ENCODE peak calls at places on chromosomes 7 and 10, in eight cellular contexts. T, K, Z, S, C, I, U and Y are unnamed samples.

GRCh38 chr10:63681965-63682704 is 160.9 kb downstream of the REEP3 start:
- DNase-seq in I (peak; percentile 99), K (no peak), Z (no peak), C (no peak), U (no peak), T (peak; percentile 65), S (no peak), Y (no peak)

GRCh38 chr7:70569335-70569819 is 562.6 kb upstream of the GALNT17 start:
- DNase-seq in I (no peak), T (no peak), K (no peak), U (peak; percentile 50), C (no peak), Z (no peak), S (no peak), Y (no peak)

GRCh38 chr10:7152341-7152740 is 258.5 kb downstream of the SFMBT2 start:
- DNase-seq in C (no peak), Z (no peak), I (no peak), T (no peak), K (no peak), S (no peak), U (no peak), Y (no peak)

GRCh38 chr10:60681103-60681502 is 97.2 kb upstream of the CDK1 start:
- DNase-seq in K (no peak), I (no peak), U (no peak), Z (no peak), S (no peak), T (no peak), C (no peak), Y (no peak)

GRCh38 chr10:124597677-124598165 is 136.1 kb downstream of the LHPP start:
- DNase-seq in Z (no peak), S (no peak), C (no peak), U (no peak), T (no peak), I (no peak), K (no peak), Y (no peak)

GRCh38 chr10:131578472-131578970 is 267.0 kb upstream of the TCERG1L start:
- DNase-seq in K (no peak), U (no peak), T (no peak), I (no peak), C (peak; percentile 24), S (no peak), Z (no peak), Y (no peak)

GRCh38 chr10:121696854-121697253 is 98.6 kb upstream of the FGFR2 start:
- DNase-seq in Z (peak; percentile 43), S (peak; percentile 18), T (peak; percentile 26), I (no peak), U (peak; percentile 34), C (no peak), K (no peak), Y (no peak)

GRCh38 chr7:31935115-31935514 is 135.1 kb downstream of the PDE1C start:
- DNase-seq in S (no peak), I (no peak), C (no peak), T (no peak), K (no peak), U (no peak), Z (no peak), Y (no peak)

GRCh38 chr7:101128040-101128834 is 1.3 kb downstream of the SERPINE1 start:
- DNase-seq in S (no peak), K (no peak), C (no peak), U (no peak), T (peak; percentile 40), I (peak; percentile 66), Z (no peak), Y (no peak)

GRCh38 chr7:5429857-5430611 is 6.4 kb upstream of the TNRC18 start:
- DNase-seq in C (peak; percentile 40), K (peak; percentile 69), I (no peak), Z (no peak), U (peak; percentile 49), S (no peak), T (peak; percentile 94), Y (no peak)

GRCh38 chr7:107277331-107277730 is 108.5 kb downstream of the HBP1 start:
- DNase-seq in Z (no peak), I (no peak), S (no peak), T (peak; percentile 25), K (no peak), U (no peak), C (no peak), Y (no peak)

GRCh38 chr7:81690688-81691087 is 79.2 kb downstream of the HGF start:
- DNase-seq in Z (no peak), I (no peak), K (no peak), C (no peak), S (no peak), U (no peak), T (no peak), Y (no peak)

GRCh38 chr7:100753750-100754149 is 20.4 kb downstream of the ZAN start:
- DNase-seq in U (no peak), S (no peak), T (no peak), K (no peak), Z (no peak), C (no peak), I (no peak), Y (no peak)

GRCh38 chr7:31875424-31875823 is 188.4 kb downstream of the PPP1R17 start:
- DNase-seq in K (no peak), I (peak; percentile 41), U (no peak), S (no peak), C (no peak), Z (peak; percentile 26), T (peak; percentile 35), Y (no peak)

GRCh38 chr10:35577915-35578607 is 27.1 kb upstream of the GJD4 start:
- DNase-seq in K (no peak), T (peak; percentile 10), S (no peak), Z (no peak), I (peak; percentile 78), U (no peak), C (no peak), Y (no peak)

GRCh38 chr7:131104611-131105293 is 222.9 kb upstream of the MKLN1 start:
- DNase-seq in U (no peak), C (no peak), T (no peak), K (no peak), I (no peak), S (no peak), Z (peak; percentile 14), Y (no peak)

GRCh38 chr10:27547047-27547446 is 42.9 kb downstream of the RAB18 start:
- DNase-seq in U (no peak), S (no peak), K (no peak), T (no peak), C (no peak), Z (no peak), I (no peak), Y (no peak)

GRCh38 chr7:140061607-140061930 is 1.2 kb downstream of the PARP12 start:
- DNase-seq in S (no peak), U (no peak), T (no peak), Z (peak; percentile 38), I (no peak), K (no peak), C (no peak), Y (peak; percentile 24)

GRCh38 chr7:140060243-140060630 is 2.5 kb downstream of the PARP12 start:
- DNase-seq in K (no peak), I (no peak), U (no peak), S (no peak), C (no peak), T (peak; percentile 77), Z (no peak), Y (no peak)

GRCh38 chr7:140062118-140062527 is 628 bp downstream of the PARP12 start:
- DNase-seq in S (no peak), U (no peak), T (peak; percentile 23), I (no peak), Z (peak; percentile 67), C (peak; percentile 41), K (no peak), Y (peak; percentile 62)

GRCh38 chr7:140060788-140061606 is 1.8 kb downstream of the PARP12 start:
- DNase-seq in I (peak; percentile 87), K (no peak), C (peak; percentile 46), T (no peak), Z (peak; percentile 28), S (no peak), U (no peak), Y (peak; percentile 40)

GRCh38 chr7:140062528-140063299 is at the start of gene PARP12:
- DNase-seq in Z (peak; percentile 96), U (peak; percentile 52), I (peak; percentile 83), T (peak; percentile 85), K (peak; percentile 71), C (peak; percentile 91), S (peak; percentile 41), Y (peak; percentile 84)
- TF ChIP-seq CTCF in Z (no peak), U (no peak), I (no peak), T (no peak), K (no peak), C (no peak), S (no peak), Y (no peak)

DNA sequence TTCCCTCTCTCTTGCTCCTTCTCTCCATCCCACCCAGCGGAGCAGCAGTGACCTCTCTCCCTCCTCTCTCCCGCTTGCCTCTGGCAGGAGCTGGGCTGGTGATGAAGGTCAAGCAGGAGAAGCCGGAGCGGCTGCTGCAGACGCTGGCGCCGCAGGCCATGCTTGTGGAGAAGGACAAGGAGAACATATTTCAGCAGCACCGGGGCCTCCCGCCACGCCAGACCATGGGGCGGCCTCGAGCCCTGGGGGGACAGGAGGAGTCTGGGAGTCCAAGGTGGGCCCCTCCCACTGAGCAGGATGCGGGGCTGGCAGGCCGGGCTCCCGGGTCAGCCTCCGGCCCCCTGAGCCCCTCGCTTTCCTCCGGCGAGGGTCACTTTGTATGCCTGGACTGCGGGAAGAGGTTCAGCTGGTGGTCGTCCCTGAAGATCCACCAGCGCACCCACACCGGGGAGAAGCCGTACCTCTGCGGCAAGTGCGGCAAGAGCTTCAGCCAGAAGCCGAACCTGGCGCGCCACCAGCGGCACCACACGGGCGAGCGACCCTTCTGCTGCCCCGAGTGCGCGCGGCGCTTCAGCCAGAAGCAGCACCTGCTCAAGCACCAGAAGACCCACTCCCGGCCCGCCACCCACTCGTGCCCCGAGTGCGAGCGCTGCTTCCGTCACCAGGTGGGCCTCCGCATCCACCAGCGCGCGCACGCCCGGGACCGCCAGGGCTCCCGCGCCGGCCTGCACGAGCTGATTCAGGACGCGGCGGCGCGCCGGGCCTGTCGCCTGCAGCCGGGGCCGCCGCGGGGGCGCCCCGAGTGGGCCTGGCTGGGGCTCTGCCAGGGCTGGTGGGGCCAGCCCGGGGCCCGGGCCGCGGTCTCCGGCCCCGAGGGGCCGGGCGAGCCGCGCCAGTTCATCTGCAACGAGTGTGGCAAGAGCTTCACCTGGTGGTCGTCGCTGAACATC is 17.6 kb downstream of the ZNF775 start:
- DNase-seq in K (peak; percentile 36), T (no peak), S (no peak), Z (no peak), U (no peak), C (no peak), I (no peak), Y (no peak)
- TF ChIP-seq CTCF in K (no peak), T (no peak), S (no peak), Z (no peak), U (no peak), C (no peak), I (no peak), Y (no peak)

GRCh38 chr10:46531737-46532136 is 24.7 kb downstream of the GPRIN2 start:
- DNase-seq in K (no peak), T (no peak), U (no peak), C (no peak), I (no peak), Z (no peak), S (no peak), Y (no peak)
- TF ChIP-seq CTCF in K (no peak), T (no peak), U (no peak), C (no peak), I (no peak), Z (no peak), S (no peak), Y (no peak)

DNA sequence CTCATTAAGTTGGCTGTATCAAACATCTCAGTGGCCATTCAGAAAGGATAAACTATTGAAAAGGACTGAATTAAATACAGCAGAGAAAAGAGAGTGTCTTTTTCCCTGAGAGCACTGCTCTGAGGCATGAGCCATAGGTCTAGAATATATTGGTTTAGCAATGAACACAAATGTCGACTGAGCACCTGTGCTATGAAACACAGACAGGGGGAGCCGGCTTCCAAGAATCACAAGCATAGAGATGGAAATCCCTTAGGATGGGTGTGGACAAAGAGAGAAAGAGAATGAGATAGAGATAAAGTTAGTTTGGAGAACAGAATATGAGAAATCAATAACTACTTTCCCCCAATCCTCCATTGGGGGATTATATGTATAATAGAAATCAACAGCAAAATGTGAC is 54.8 kb downstream of the DGKI start:
- DNase-seq in I (no peak), S (no peak), Z (no peak), K (no peak), C (no peak), T (no peak), U (no peak), Y (no peak)
- TF ChIP-seq CTCF in I (no peak), S (no peak), Z (no peak), K (no peak), C (no peak), T (no peak), U (no peak), Y (no peak)